ENCODE peak calls at places on chromosomes 5 and 9, in four cellular contexts. One of them, this sample, is unnamed.

GRCh38 chr5:120241400-120241799 is 222.7 kb upstream of the PRR16 start:
- DNase-seq in cardiac muscle cell: no peak
- DNase-seq in AG04450: no peak
- DNase-seq in DND-41: no peak
- DNase-seq in this sample: no peak

GRCh38 chr5:133668458-133668857 is 56.1 kb upstream of the FSTL4 start:
- DNase-seq in cardiac muscle cell: no peak
- DNase-seq in AG04450: no peak
- DNase-seq in DND-41: no peak
- DNase-seq in this sample: peak

GRCh38 chr9:26058111-26058895 is 380.1 kb upstream of the TUSC1 start:
- DNase-seq in cardiac muscle cell: no peak
- DNase-seq in AG04450: no peak
- DNase-seq in DND-41: no peak
- DNase-seq in this sample: no peak

GRCh38 chr9:124437086-124437485 is 13.2 kb upstream of the ADGRD2 start:
- DNase-seq in cardiac muscle cell: no peak
- DNase-seq in AG04450: no peak
- DNase-seq in DND-41: no peak
- DNase-seq in this sample: no peak

GRCh38 chr5:168364151-168364661 is 72.8 kb downstream of the WWC1 start:
- DNase-seq in cardiac muscle cell: no peak
- DNase-seq in AG04450: no peak
- DNase-seq in DND-41: no peak
- DNase-seq in this sample: no peak

GRCh38 chr5:174549254-174549653 is 175.1 kb upstream of the MSX2 start:
- DNase-seq in cardiac muscle cell: peak
- DNase-seq in AG04450: no peak
- DNase-seq in DND-41: no peak
- DNase-seq in this sample: no peak

GRCh38 chr5:141883184-141883947 is 5.2 kb upstream of the PCDH1 start:
- DNase-seq in cardiac muscle cell: peak
- DNase-seq in AG04450: no peak
- DNase-seq in DND-41: no peak
- DNase-seq in this sample: peak

GRCh38 chr5:165573445-165573844 is 2068.0 kb downstream of the MAT2B start:
- DNase-seq in cardiac muscle cell: no peak
- DNase-seq in AG04450: no peak
- DNase-seq in DND-41: no peak
- DNase-seq in this sample: no peak

DNA sequence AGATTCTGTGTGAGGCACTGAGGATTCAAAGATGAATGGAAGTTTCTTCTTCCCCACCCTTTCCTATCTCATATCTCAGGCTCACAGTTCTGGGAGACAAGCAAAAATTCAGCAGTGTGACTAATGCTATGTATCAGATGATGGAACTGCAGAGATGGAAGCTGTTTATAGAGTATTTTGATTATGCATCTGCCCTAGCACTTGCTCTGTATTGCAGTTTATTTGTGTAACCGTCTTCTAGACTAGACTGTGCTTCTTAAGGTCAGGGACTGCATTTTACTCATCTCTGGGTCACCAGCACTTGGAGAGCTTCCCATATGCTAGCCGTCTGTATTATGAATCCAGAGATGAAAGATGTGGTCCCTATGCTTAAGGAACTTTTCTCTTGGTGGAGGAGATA is 12.6 kb downstream of the CAVIN4 start:
- DNase-seq in cardiac muscle cell: peak
- DNase-seq in AG04450: peak
- DNase-seq in DND-41: no peak
- DNase-seq in this sample: no peak
- H3K27ac ChIP-seq in cardiac muscle cell: no peak
- H3K27ac ChIP-seq in AG04450: no peak
- H3K27ac ChIP-seq in DND-41: no peak
- H3K27ac ChIP-seq in this sample: no peak

GRCh38 chr5:143084452-143084851 is 314.3 kb downstream of the ARHGAP26 start:
- DNase-seq in cardiac muscle cell: no peak
- DNase-seq in AG04450: no peak
- DNase-seq in DND-41: no peak
- DNase-seq in this sample: no peak
- H3K27ac ChIP-seq in cardiac muscle cell: no peak
- H3K27ac ChIP-seq in AG04450: no peak
- H3K27ac ChIP-seq in DND-41: no peak
- H3K27ac ChIP-seq in this sample: peak

GRCh38 chr5:45521067-45521466 is 175.1 kb downstream of the HCN1 start:
- DNase-seq in cardiac muscle cell: peak
- DNase-seq in AG04450: no peak
- DNase-seq in DND-41: no peak
- DNase-seq in this sample: no peak
- H3K27ac ChIP-seq in cardiac muscle cell: no peak
- H3K27ac ChIP-seq in AG04450: no peak
- H3K27ac ChIP-seq in DND-41: no peak
- H3K27ac ChIP-seq in this sample: no peak

GRCh38 chr9:130849356-130849755 is 14.3 kb downstream of the ABL1 start:
- DNase-seq in cardiac muscle cell: no peak
- DNase-seq in AG04450: no peak
- DNase-seq in DND-41: no peak
- DNase-seq in this sample: peak
- H3K27ac ChIP-seq in cardiac muscle cell: no peak
- H3K27ac ChIP-seq in AG04450: peak
- H3K27ac ChIP-seq in DND-41: no peak
- H3K27ac ChIP-seq in this sample: no peak

GRCh38 chr5:160033546-160034252 is 24.8 kb downstream of the TTC1 start:
- DNase-seq in cardiac muscle cell: no peak
- DNase-seq in AG04450: no peak
- DNase-seq in DND-41: no peak
- DNase-seq in this sample: no peak
- H3K27ac ChIP-seq in cardiac muscle cell: no peak
- H3K27ac ChIP-seq in AG04450: no peak
- H3K27ac ChIP-seq in DND-41: no peak
- H3K27ac ChIP-seq in this sample: no peak

DNA sequence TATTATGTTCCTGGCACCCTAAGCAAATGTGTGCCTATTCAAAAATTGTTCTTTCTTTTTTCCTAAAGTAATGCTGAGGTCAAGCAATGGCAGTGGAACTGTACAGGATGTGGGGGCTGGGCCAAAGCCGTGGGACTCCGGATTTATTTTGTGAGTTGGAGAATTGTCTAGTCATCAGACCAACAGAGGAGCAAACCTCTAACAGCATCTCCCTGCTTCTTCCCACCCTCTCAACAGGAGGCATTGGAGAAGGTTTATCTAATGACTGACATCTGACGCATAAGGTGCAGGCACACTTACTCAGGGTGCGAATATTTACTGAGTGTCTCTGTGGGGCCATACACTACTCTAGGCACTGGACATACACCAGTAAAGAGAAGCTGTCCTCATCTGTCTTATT is 38.6 kb downstream of the MARCHF11 start:
- DNase-seq in cardiac muscle cell: no peak
- DNase-seq in AG04450: no peak
- DNase-seq in DND-41: peak
- DNase-seq in this sample: no peak
- H3K27ac ChIP-seq in cardiac muscle cell: no peak
- H3K27ac ChIP-seq in AG04450: no peak
- H3K27ac ChIP-seq in DND-41: peak
- H3K27ac ChIP-seq in this sample: peak

GRCh38 chr5:143261748-143262392 is 141.6 kb downstream of the NR3C1 start:
- DNase-seq in cardiac muscle cell: peak
- DNase-seq in AG04450: no peak
- DNase-seq in DND-41: no peak
- DNase-seq in this sample: no peak
- H3K27ac ChIP-seq in cardiac muscle cell: no peak
- H3K27ac ChIP-seq in AG04450: peak
- H3K27ac ChIP-seq in DND-41: no peak
- H3K27ac ChIP-seq in this sample: no peak

GRCh38 chr9:69078581-69078980 is 43.0 kb downstream of the FXN start:
- DNase-seq in cardiac muscle cell: peak
- DNase-seq in AG04450: no peak
- DNase-seq in DND-41: no peak
- DNase-seq in this sample: peak
- H3K27ac ChIP-seq in cardiac muscle cell: no peak
- H3K27ac ChIP-seq in AG04450: no peak
- H3K27ac ChIP-seq in DND-41: no peak
- H3K27ac ChIP-seq in this sample: peak